ENCODE peak calls at places on chromosome 12, in four cellular contexts. W is osteoblast, R is tibial artery, H is neural crest cell. J is an unnamed sample.

GRCh38 chr12:32139064-32139421 is 32.4 kb downstream of the BICD1 start:
- DNase-seq in W (no peak), R (no peak), H (no peak), J (peak)

GRCh38 chr12:16198884-16199283 is 78.6 kb downstream of the SLC15A5 start:
- DNase-seq in W (no peak), R (no peak), H (no peak), J (no peak)

GRCh38 chr12:43154498-43155045 is 397.4 kb downstream of the ADAMTS20 start:
- DNase-seq in W (no peak), R (no peak), H (no peak), J (no peak)

GRCh38 chr12:58387199-58387598 is 445.8 kb downstream of the ATP23 start:
- DNase-seq in W (no peak), R (no peak), H (no peak), J (no peak)

GRCh38 chr12:127560041-127560478 is 706.9 kb upstream of the TMEM132C start:
- DNase-seq in W (no peak), R (no peak), H (no peak), J (no peak)

GRCh38 chr12:57461904-57462306 is 2.3 kb downstream of the GLI1 start:
- DNase-seq in W (peak), R (no peak), H (no peak), J (peak)

GRCh38 chr12:57097554-57097835 is 8.6 kb downstream of the NAB2 start:
- DNase-seq in W (peak), R (no peak), H (no peak), J (no peak)

GRCh38 chr12:104002686-104003085 is 37.0 kb downstream of the TDG start:
- DNase-seq in W (no peak), R (no peak), H (no peak), J (no peak)

GRCh38 chr12:81468206-81468605 is 290.9 kb downstream of the PPFIA2 start:
- DNase-seq in W (peak), R (no peak), H (no peak), J (no peak)

GRCh38 chr12:124588018-124588634 is 20.7 kb upstream of the NCOR2 start:
- DNase-seq in W (peak), R (no peak), H (no peak), J (no peak)

GRCh38 chr12:30622509-30622908 is 73.2 kb downstream of the IPO8 start:
- DNase-seq in W (peak), R (no peak), H (no peak), J (peak)
- TF ChIP-seq CTCF in W (no peak), R (no peak), H (no peak), J (no peak)

GRCh38 chr12:95882080-95882479 is 23.3 kb downstream of the SNRPF start:
- DNase-seq in W (no peak), R (no peak), H (no peak), J (no peak)
- TF ChIP-seq CTCF in W (no peak), R (no peak), H (no peak), J (no peak)

GRCh38 chr12:105468464-105468863 is 138.0 kb downstream of the C12orf75 start:
- DNase-seq in W (no peak), R (no peak), H (no peak), J (no peak)
- TF ChIP-seq CTCF in W (no peak), R (no peak), H (no peak), J (no peak)

DNA sequence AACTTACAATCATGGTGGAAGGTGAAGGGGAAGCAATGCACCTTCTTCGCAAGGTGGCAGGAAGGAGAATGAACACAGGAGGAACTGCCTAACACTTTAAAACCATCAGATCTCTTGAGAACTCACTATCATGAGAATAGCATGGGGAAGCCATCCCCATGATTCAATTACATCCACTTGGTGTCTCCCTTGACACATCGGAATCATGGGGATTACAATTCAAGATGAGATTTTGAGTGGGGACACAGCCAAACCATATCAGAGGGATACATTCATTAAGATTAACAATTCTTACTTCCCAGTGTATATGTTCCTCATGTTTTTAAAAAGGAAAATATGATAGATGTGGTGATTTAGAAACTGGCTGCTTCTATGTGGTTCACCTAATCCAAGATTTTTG is 117.9 kb downstream of the PDE3A start:
- DNase-seq in W (no peak), R (no peak), H (no peak), J (no peak)
- TF ChIP-seq CTCF in W (peak), R (no peak), H (no peak), J (no peak)

DNA sequence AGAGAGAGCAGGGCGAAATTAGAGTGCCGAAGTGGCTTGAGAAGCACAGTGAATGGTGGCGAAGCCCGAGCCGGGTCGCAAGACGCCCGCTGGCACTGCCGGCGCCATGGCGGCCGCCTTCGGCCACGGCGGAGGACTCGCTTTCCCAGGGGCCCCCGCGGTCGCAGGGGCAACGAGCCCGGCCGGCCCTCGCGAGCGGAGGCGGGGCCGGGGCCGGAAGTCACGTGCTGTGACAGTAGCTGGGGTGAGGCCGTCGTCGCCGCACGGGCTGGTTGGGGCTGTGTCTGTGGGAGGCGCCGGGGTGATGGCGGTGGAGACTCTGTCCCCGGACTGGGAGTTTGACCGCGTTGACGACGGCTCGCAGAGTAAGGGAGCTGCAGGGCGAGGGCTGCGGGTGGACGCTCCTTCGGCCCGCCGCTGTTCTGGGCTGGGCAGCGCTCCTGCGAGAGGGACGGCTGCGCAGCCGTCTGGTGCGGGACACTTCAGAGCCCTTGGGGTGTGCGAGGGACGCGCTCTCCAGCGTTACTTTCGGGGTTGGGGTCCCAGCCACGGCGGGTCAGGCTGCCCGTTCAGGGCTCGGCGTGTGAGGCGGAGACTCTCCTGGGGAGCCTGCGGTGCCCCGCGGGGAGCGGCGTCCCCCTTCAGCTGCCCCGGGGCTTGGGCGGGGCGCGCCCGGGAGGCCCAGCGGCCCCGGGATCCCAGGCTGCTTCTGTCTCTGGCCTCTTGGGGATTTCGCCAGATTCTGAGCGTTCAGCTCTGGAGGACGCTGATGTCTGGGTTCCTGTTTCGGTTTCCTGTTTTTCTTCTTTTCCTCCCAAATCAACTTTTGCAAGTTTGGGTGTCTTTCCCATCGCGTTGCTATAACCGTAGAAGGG is at the start of gene WASHC4:
- DNase-seq in W (peak), R (peak), H (peak), J (peak)
- TF ChIP-seq CTCF in W (no peak), R (no peak), H (no peak), J (no peak)